ENCODE peak calls at places on chromosomes 5 and 9, in five cellular contexts. L is LoVo, O is activated T-cell treated with anti-CD3 and anti-CD28 coated beads for 1 hour, U is iris pigment epithelial cell, P is NCI-H460. J is an unnamed sample.
A peak's percentile ranks its signal among the peaks of the same experiment; 100 is the strongest.

GRCh38 chr5:6505779-6506557 is 57.3 kb downstream of the UBE2QL1 start:
- DNase-seq in L (no peak), O (no peak), U (no peak), P (no peak), J (no peak)

GRCh38 chr5:86465052-86465838 is 152.5 kb upstream of the COX7C start:
- DNase-seq in L (no peak), O (no peak), U (no peak), P (no peak), J (no peak)

GRCh38 chr9:19938990-19939736 is 150.3 kb upstream of the SLC24A2 start:
- DNase-seq in L (no peak), O (no peak), U (no peak), P (no peak), J (no peak)

GRCh38 chr5:28403846-28404245 is 1365.5 kb upstream of the CDH9 start:
- DNase-seq in L (no peak), O (no peak), U (peak; percentile 15), P (no peak), J (no peak)

GRCh38 chr9:120538339-120538738 is 41.6 kb downstream of the CDK5RAP2 start:
- DNase-seq in L (no peak), O (no peak), U (peak; percentile 24), P (no peak), J (no peak)

GRCh38 chr5:77751328-77752023 is 24.7 kb downstream of the TBCA start:
- DNase-seq in L (no peak), O (no peak), U (no peak), P (no peak), J (no peak)

GRCh38 chr9:34179528-34180138 is 790 bp downstream of the UBAP1 start:
- DNase-seq in L (peak; percentile 35), O (no peak), U (peak; percentile 74), P (no peak), J (no peak)

GRCh38 chr9:81028504-81028903 is 660.8 kb downstream of the TLE1 start:
- DNase-seq in L (peak; percentile 47), O (no peak), U (peak; percentile 98), P (peak; percentile 30), J (no peak)

GRCh38 chr5:172502969-172503368 is 48.6 kb upstream of the SH3PXD2B start:
- DNase-seq in L (no peak), O (no peak), U (peak; percentile 8), P (no peak), J (no peak)

GRCh38 chr5:179769796-179770195 is 24.0 kb upstream of the LTC4S start:
- DNase-seq in L (no peak), O (no peak), U (no peak), P (no peak), J (no peak)

GRCh38 chr9:115616666-115617239 is 498.8 kb upstream of the TNC start:
- DNase-seq in L (no peak), O (no peak), U (no peak), P (no peak), J (no peak)

GRCh38 chr5:318341-318897 is 3.1 kb upstream of the AHRR start:
- DNase-seq in L (peak; percentile 70), O (no peak), U (peak; percentile 18), P (peak; percentile 14), J (no peak)

GRCh38 chr5:140214831-140215230 is 39.8 kb downstream of the CYSTM1 start:
- DNase-seq in L (peak; percentile 52), O (no peak), U (peak; percentile 84), P (no peak), J (no peak)

GRCh38 chr5:38403407-38403806 is 145.0 kb downstream of the EGFLAM start:
- DNase-seq in L (no peak), O (no peak), U (peak; percentile 65), P (no peak), J (no peak)

GRCh38 chr5:40841068-40841805 is at the start of gene CARD6:
- DNase-seq in L (peak; percentile 51), O (no peak), U (peak; percentile 61), P (peak; percentile 56), J (no peak)

GRCh38 chr5:6576861-6577501 is 55.9 kb downstream of the NSUN2 start:
- DNase-seq in L (peak; percentile 52), O (no peak), U (peak; percentile 70), P (peak; percentile 37), J (no peak)

GRCh38 chr5:126414874-126415502 is 8.2 kb upstream of the GRAMD2B start:
- DNase-seq in L (no peak), O (no peak), U (peak; percentile 60), P (no peak), J (no peak)

GRCh38 chr9:79611091-79611614 is 39.4 kb downstream of the TLE4 start:
- DNase-seq in L (peak; percentile 32), O (no peak), U (peak; percentile 93), P (peak; percentile 20), J (no peak)

GRCh38 chr9:86488794-86489193 is 134.6 kb upstream of the TUT7 start:
- DNase-seq in L (no peak), O (no peak), U (no peak), P (no peak), J (no peak)